ENCODE peak calls at places on chromosomes 13 and 19, in five cellular contexts. One of them, this sample, is unnamed.

GRCh38 chr13:111165611-111166010 is 50.5 kb downstream of the ARHGEF7 start:
- DNase-seq in heart right ventricle: no peak
- DNase-seq in colonic mucosa: no peak
- DNase-seq in cardiac muscle cell: no peak
- DNase-seq in mucosa of descending colon: no peak
- DNase-seq in this sample: no peak

GRCh38 chr13:43303040-43303729 is 279.8 kb downstream of the DNAJC15 start:
- DNase-seq in heart right ventricle: peak
- DNase-seq in cardiac muscle cell: peak
- DNase-seq in colonic mucosa: peak
- DNase-seq in mucosa of descending colon: peak
- DNase-seq in this sample: peak

GRCh38 chr13:112059457-112060317 is 7.3 kb upstream of the SOX1 start:
- DNase-seq in mucosa of descending colon: no peak
- DNase-seq in cardiac muscle cell: no peak
- DNase-seq in colonic mucosa: no peak
- DNase-seq in heart right ventricle: no peak
- DNase-seq in this sample: no peak

GRCh38 chr13:44352671-44353070 is 21.0 kb upstream of the SERP2 start:
- DNase-seq in colonic mucosa: no peak
- DNase-seq in heart right ventricle: no peak
- DNase-seq in mucosa of descending colon: no peak
- DNase-seq in cardiac muscle cell: no peak
- DNase-seq in this sample: no peak

GRCh38 chr19:17296278-17296677 is 6.9 kb downstream of the ABHD8 start:
- DNase-seq in mucosa of descending colon: no peak
- DNase-seq in cardiac muscle cell: no peak
- DNase-seq in colonic mucosa: no peak
- DNase-seq in heart right ventricle: no peak
- DNase-seq in this sample: peak

GRCh38 chr13:33262997-33263396 is 22.6 kb downstream of the STARD13 start:
- DNase-seq in cardiac muscle cell: no peak
- DNase-seq in mucosa of descending colon: no peak
- DNase-seq in heart right ventricle: no peak
- DNase-seq in colonic mucosa: no peak
- DNase-seq in this sample: no peak

GRCh38 chr13:86608739-86609138 is 809.5 kb upstream of the SLITRK6 start:
- DNase-seq in mucosa of descending colon: no peak
- DNase-seq in cardiac muscle cell: no peak
- DNase-seq in heart right ventricle: no peak
- DNase-seq in colonic mucosa: no peak
- DNase-seq in this sample: no peak

GRCh38 chr19:8097198-8097597 is 44.6 kb downstream of the CCL25 start:
- DNase-seq in heart right ventricle: no peak
- DNase-seq in cardiac muscle cell: no peak
- DNase-seq in mucosa of descending colon: no peak
- DNase-seq in colonic mucosa: no peak
- DNase-seq in this sample: no peak

GRCh38 chr19:9913237-9914000 is 22.9 kb downstream of the OLFM2 start:
- DNase-seq in heart right ventricle: no peak
- DNase-seq in cardiac muscle cell: no peak
- DNase-seq in colonic mucosa: no peak
- DNase-seq in mucosa of descending colon: no peak
- DNase-seq in this sample: no peak

GRCh38 chr19:54114340-54114826 is 1.1 kb downstream of the TFPT start:
- DNase-seq in heart right ventricle: peak
- DNase-seq in mucosa of descending colon: peak
- DNase-seq in colonic mucosa: peak
- DNase-seq in cardiac muscle cell: peak
- DNase-seq in this sample: peak

GRCh38 chr19:6219592-6220290 is 60.0 kb downstream of the MLLT1 start:
- DNase-seq in colonic mucosa: no peak
- DNase-seq in heart right ventricle: no peak
- DNase-seq in mucosa of descending colon: no peak
- DNase-seq in cardiac muscle cell: peak
- DNase-seq in this sample: no peak

GRCh38 chr13:96993660-96994029 is 631 bp downstream of the OXGR1 start:
- DNase-seq in mucosa of descending colon: no peak
- DNase-seq in colonic mucosa: no peak
- DNase-seq in heart right ventricle: no peak
- DNase-seq in cardiac muscle cell: no peak
- DNase-seq in this sample: no peak

GRCh38 chr19:48085904-48086864 is 24.4 kb downstream of the PLA2G4C start:
- DNase-seq in mucosa of descending colon: no peak
- DNase-seq in colonic mucosa: no peak
- DNase-seq in heart right ventricle: no peak
- DNase-seq in cardiac muscle cell: no peak
- DNase-seq in this sample: no peak

GRCh38 chr13:31119526-31119925 is 42.2 kb downstream of the HSPH1 start:
- DNase-seq in colonic mucosa: no peak
- DNase-seq in cardiac muscle cell: no peak
- DNase-seq in heart right ventricle: no peak
- DNase-seq in mucosa of descending colon: no peak
- DNase-seq in this sample: no peak

GRCh38 chr13:23758783-23759527 is 130.2 kb downstream of the MIPEP start:
- DNase-seq in mucosa of descending colon: no peak
- DNase-seq in cardiac muscle cell: peak
- DNase-seq in colonic mucosa: no peak
- DNase-seq in heart right ventricle: no peak
- DNase-seq in this sample: no peak

GRCh38 chr13:37960427-37960826 is 90.9 kb upstream of the TRPC4 start:
- DNase-seq in cardiac muscle cell: peak
- DNase-seq in mucosa of descending colon: no peak
- DNase-seq in heart right ventricle: no peak
- DNase-seq in colonic mucosa: no peak
- DNase-seq in this sample: no peak

GRCh38 chr19:13833330-13834265 is 38.4 kb downstream of the ZSWIM4 start:
- DNase-seq in colonic mucosa: peak
- DNase-seq in heart right ventricle: peak
- DNase-seq in cardiac muscle cell: peak
- DNase-seq in mucosa of descending colon: peak
- DNase-seq in this sample: peak

GRCh38 chr13:49098771-49099512 is 121.2 kb upstream of the MLNR start:
- DNase-seq in mucosa of descending colon: no peak
- DNase-seq in heart right ventricle: no peak
- DNase-seq in cardiac muscle cell: peak
- DNase-seq in colonic mucosa: no peak
- DNase-seq in this sample: peak

GRCh38 chr19:40529093-40529954 is 47.3 kb upstream of the SHKBP1 start:
- DNase-seq in heart right ventricle: peak
- DNase-seq in cardiac muscle cell: peak
- DNase-seq in mucosa of descending colon: peak
- DNase-seq in colonic mucosa: peak
- DNase-seq in this sample: peak

GRCh38 chr19:52653161-52653560 is 15.0 kb upstream of the ZNF83 start:
- DNase-seq in mucosa of descending colon: no peak
- DNase-seq in cardiac muscle cell: no peak
- DNase-seq in heart right ventricle: no peak
- DNase-seq in colonic mucosa: no peak
- DNase-seq in this sample: no peak

GRCh38 chr19:28289294-28290063 is 923.5 kb downstream of the UQCRFS1 start:
- DNase-seq in cardiac muscle cell: peak
- DNase-seq in heart right ventricle: no peak
- DNase-seq in colonic mucosa: peak
- DNase-seq in mucosa of descending colon: peak
- DNase-seq in this sample: peak

DNA sequence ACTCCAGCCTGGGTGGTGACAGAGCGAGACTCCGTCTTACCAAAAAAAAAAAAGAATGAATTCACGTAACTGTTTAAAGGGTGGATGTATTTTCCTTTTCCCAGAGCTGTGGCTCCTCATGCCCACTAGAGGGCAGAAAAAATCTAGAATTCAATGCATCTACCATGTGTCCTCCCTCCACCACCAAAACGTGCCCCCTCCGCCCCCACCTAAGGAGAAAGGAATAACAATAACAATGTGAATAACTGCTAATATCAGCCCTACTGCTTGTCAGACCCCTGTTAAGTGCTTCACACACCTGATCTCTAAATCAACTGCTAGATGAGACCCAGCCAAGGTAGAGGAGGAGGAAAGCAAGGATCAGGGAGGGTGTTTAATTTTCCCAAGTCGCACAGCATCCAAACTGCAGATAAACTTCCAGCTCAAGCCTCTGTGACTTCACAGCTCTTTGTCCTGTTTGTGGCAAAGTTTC is 20.2 kb upstream of the PNMA8B start:
- DNase-seq in cardiac muscle cell: peak
- DNase-seq in mucosa of descending colon: no peak
- DNase-seq in heart right ventricle: no peak
- DNase-seq in colonic mucosa: no peak
- DNase-seq in this sample: peak
- TF ChIP-seq CTCF in cardiac muscle cell: peak
- TF ChIP-seq CTCF in mucosa of descending colon: no peak
- TF ChIP-seq CTCF in heart right ventricle: peak
- TF ChIP-seq CTCF in colonic mucosa: peak
- TF ChIP-seq CTCF in this sample: peak

GRCh38 chr19:36152886-36153525 is 759 bp upstream of the COX7A1 start:
- DNase-seq in cardiac muscle cell: no peak
- DNase-seq in colonic mucosa: no peak
- DNase-seq in mucosa of descending colon: no peak
- DNase-seq in heart right ventricle: no peak
- DNase-seq in this sample: no peak
- H3K4me3 ChIP-seq in cardiac muscle cell: no peak
- H3K4me3 ChIP-seq in colonic mucosa: peak
- H3K4me3 ChIP-seq in mucosa of descending colon: no peak
- H3K4me3 ChIP-seq in heart right ventricle: peak
- H3K4me3 ChIP-seq in this sample: peak

GRCh38 chr13:30034448-30034795 is 184.0 kb upstream of the UBL3 start:
- DNase-seq in cardiac muscle cell: peak
- DNase-seq in heart right ventricle: no peak
- DNase-seq in colonic mucosa: no peak
- DNase-seq in mucosa of descending colon: no peak
- DNase-seq in this sample: peak
- TF ChIP-seq CTCF in cardiac muscle cell: no peak
- TF ChIP-seq CTCF in heart right ventricle: no peak
- TF ChIP-seq CTCF in colonic mucosa: no peak
- TF ChIP-seq CTCF in mucosa of descending colon: no peak
- TF ChIP-seq CTCF in this sample: no peak

DNA sequence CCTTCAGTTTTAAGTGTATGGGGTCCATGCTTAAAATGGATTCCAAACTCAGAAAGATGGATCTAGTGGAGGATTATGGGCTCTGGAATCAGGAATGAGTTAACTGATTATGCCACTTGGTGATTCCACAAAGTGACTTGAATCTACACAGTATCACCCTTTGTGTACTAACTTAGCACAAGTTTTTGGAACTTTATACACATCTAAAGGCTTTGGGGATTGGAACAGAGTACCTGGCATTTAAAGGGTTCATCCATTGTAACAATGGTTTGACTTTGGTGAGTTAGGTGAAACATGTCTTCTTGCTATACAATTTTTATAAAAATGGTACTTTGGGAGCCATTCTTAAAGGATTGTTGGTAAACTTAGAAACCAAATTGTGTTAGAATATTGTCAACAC is 1.1 kb downstream of the RPL21 start:
- DNase-seq in colonic mucosa: no peak
- DNase-seq in heart right ventricle: no peak
- DNase-seq in cardiac muscle cell: no peak
- DNase-seq in mucosa of descending colon: no peak
- DNase-seq in this sample: no peak
- H3K4me3 ChIP-seq in colonic mucosa: peak
- H3K4me3 ChIP-seq in heart right ventricle: peak
- H3K4me3 ChIP-seq in cardiac muscle cell: peak
- H3K4me3 ChIP-seq in mucosa of descending colon: peak
- H3K4me3 ChIP-seq in this sample: peak